ENCODE peak calls at places on chromosomes 7 and 10, in seven cellular contexts. One of them, this sample, is unnamed.

GRCh38 chr7:98051118-98051744 is 55.4 kb upstream of the LMTK2 start:
- DNase-seq in body of pancreas: peak
- DNase-seq in foreskin fibroblast: no peak
- DNase-seq in fibroblast of mammary gland: no peak
- DNase-seq in uterus: no peak
- DNase-seq in upper lobe of left lung: no peak
- DNase-seq in bronchial epithelial cell: no peak
- DNase-seq in this sample: no peak

GRCh38 chr10:70418229-70418628 is 14.3 kb downstream of the EIF4EBP2 start:
- DNase-seq in body of pancreas: no peak
- DNase-seq in bronchial epithelial cell: peak
- DNase-seq in foreskin fibroblast: peak
- DNase-seq in fibroblast of mammary gland: peak
- DNase-seq in upper lobe of left lung: no peak
- DNase-seq in uterus: no peak
- DNase-seq in this sample: no peak

GRCh38 chr7:92727755-92728154 is 108.6 kb downstream of the CDK6 start:
- DNase-seq in foreskin fibroblast: peak
- DNase-seq in uterus: no peak
- DNase-seq in bronchial epithelial cell: no peak
- DNase-seq in fibroblast of mammary gland: peak
- DNase-seq in body of pancreas: no peak
- DNase-seq in upper lobe of left lung: no peak
- DNase-seq in this sample: no peak

GRCh38 chr7:108203433-108204002 is 73.4 kb upstream of the LAMB4 start:
- DNase-seq in upper lobe of left lung: no peak
- DNase-seq in foreskin fibroblast: no peak
- DNase-seq in body of pancreas: no peak
- DNase-seq in bronchial epithelial cell: no peak
- DNase-seq in fibroblast of mammary gland: no peak
- DNase-seq in uterus: no peak
- DNase-seq in this sample: no peak

GRCh38 chr10:23106508-23106907 is 11.1 kb downstream of the MSRB2 start:
- DNase-seq in foreskin fibroblast: no peak
- DNase-seq in upper lobe of left lung: no peak
- DNase-seq in body of pancreas: no peak
- DNase-seq in uterus: no peak
- DNase-seq in bronchial epithelial cell: no peak
- DNase-seq in fibroblast of mammary gland: no peak
- DNase-seq in this sample: no peak

GRCh38 chr10:48639646-48640045 is 34.8 kb upstream of the ARHGAP22 start:
- DNase-seq in fibroblast of mammary gland: peak
- DNase-seq in body of pancreas: no peak
- DNase-seq in uterus: no peak
- DNase-seq in upper lobe of left lung: no peak
- DNase-seq in bronchial epithelial cell: peak
- DNase-seq in foreskin fibroblast: no peak
- DNase-seq in this sample: no peak

GRCh38 chr7:149321978-149322541 is 60.1 kb downstream of the ZNF783 start:
- DNase-seq in upper lobe of left lung: no peak
- DNase-seq in fibroblast of mammary gland: peak
- DNase-seq in bronchial epithelial cell: no peak
- DNase-seq in uterus: no peak
- DNase-seq in foreskin fibroblast: peak
- DNase-seq in body of pancreas: no peak
- DNase-seq in this sample: no peak

GRCh38 chr10:89645742-89646172 is 715 bp upstream of the PANK1 start:
- DNase-seq in foreskin fibroblast: no peak
- DNase-seq in body of pancreas: no peak
- DNase-seq in fibroblast of mammary gland: no peak
- DNase-seq in upper lobe of left lung: no peak
- DNase-seq in uterus: no peak
- DNase-seq in bronchial epithelial cell: no peak
- DNase-seq in this sample: no peak

GRCh38 chr7:1720325-1720724 is 50.2 kb downstream of the ELFN1 start:
- DNase-seq in upper lobe of left lung: no peak
- DNase-seq in uterus: no peak
- DNase-seq in bronchial epithelial cell: peak
- DNase-seq in fibroblast of mammary gland: no peak
- DNase-seq in foreskin fibroblast: no peak
- DNase-seq in body of pancreas: no peak
- DNase-seq in this sample: no peak

DNA sequence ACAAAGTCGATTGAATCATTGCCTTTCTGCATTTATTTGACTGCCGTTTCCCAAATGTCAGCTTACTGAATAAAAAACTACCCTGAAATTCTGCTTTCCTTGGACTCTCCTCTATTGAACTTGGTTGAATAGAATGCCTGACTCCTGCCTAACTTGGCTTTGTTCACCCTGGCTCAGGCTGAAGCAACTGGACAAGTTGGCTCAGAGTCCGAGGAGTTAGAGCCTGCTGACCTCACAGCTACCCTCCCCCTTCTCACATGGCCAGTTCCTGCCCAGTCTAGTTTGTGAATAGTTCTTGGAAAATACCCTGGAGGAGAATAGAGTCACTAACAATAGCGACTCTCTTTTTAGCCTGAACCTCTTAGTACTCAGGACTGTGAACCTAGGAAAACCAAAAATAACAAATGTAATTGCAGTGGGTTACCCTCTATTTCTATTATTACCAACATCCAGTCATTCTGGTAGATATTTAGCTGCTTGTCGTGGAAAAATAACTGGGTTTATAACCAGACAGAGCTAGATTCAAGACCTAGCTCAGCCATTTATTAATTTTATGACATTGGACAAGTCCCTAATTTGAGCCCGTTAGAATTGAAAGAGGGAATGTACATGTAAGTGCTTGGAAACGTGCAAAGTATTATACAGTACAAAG is 17.3 kb upstream of the NRBF2 start:
- DNase-seq in fibroblast of mammary gland: peak
- DNase-seq in upper lobe of left lung: peak
- DNase-seq in foreskin fibroblast: peak
- DNase-seq in uterus: peak
- DNase-seq in bronchial epithelial cell: peak
- DNase-seq in body of pancreas: peak
- DNase-seq in this sample: peak
- TF ChIP-seq CTCF in fibroblast of mammary gland: no peak
- TF ChIP-seq CTCF in upper lobe of left lung: no peak
- TF ChIP-seq CTCF in foreskin fibroblast: no peak
- TF ChIP-seq CTCF in uterus: no peak
- TF ChIP-seq CTCF in bronchial epithelial cell: no peak
- TF ChIP-seq CTCF in body of pancreas: no peak
- TF ChIP-seq CTCF in this sample: no peak

GRCh38 chr7:604038-604883 is 84.6 kb upstream of the PDGFA start:
- DNase-seq in fibroblast of mammary gland: peak
- DNase-seq in foreskin fibroblast: peak
- DNase-seq in bronchial epithelial cell: no peak
- DNase-seq in body of pancreas: peak
- DNase-seq in uterus: peak
- DNase-seq in upper lobe of left lung: peak
- DNase-seq in this sample: no peak

GRCh38 chr7:605661-606450 is 86.2 kb upstream of the PDGFA start:
- DNase-seq in uterus: no peak
- DNase-seq in fibroblast of mammary gland: no peak
- DNase-seq in body of pancreas: no peak
- DNase-seq in upper lobe of left lung: no peak
- DNase-seq in foreskin fibroblast: no peak
- DNase-seq in bronchial epithelial cell: no peak
- DNase-seq in this sample: no peak

GRCh38 chr7:602341-603141 is 82.9 kb upstream of the PDGFA start:
- DNase-seq in fibroblast of mammary gland: peak
- DNase-seq in body of pancreas: no peak
- DNase-seq in uterus: no peak
- DNase-seq in upper lobe of left lung: peak
- DNase-seq in bronchial epithelial cell: no peak
- DNase-seq in foreskin fibroblast: no peak
- DNase-seq in this sample: no peak

GRCh38 chr7:603152-603941 is 83.7 kb upstream of the PDGFA start:
- DNase-seq in foreskin fibroblast: no peak
- DNase-seq in fibroblast of mammary gland: no peak
- DNase-seq in body of pancreas: no peak
- DNase-seq in uterus: no peak
- DNase-seq in upper lobe of left lung: no peak
- DNase-seq in bronchial epithelial cell: no peak
- DNase-seq in this sample: no peak

DNA sequence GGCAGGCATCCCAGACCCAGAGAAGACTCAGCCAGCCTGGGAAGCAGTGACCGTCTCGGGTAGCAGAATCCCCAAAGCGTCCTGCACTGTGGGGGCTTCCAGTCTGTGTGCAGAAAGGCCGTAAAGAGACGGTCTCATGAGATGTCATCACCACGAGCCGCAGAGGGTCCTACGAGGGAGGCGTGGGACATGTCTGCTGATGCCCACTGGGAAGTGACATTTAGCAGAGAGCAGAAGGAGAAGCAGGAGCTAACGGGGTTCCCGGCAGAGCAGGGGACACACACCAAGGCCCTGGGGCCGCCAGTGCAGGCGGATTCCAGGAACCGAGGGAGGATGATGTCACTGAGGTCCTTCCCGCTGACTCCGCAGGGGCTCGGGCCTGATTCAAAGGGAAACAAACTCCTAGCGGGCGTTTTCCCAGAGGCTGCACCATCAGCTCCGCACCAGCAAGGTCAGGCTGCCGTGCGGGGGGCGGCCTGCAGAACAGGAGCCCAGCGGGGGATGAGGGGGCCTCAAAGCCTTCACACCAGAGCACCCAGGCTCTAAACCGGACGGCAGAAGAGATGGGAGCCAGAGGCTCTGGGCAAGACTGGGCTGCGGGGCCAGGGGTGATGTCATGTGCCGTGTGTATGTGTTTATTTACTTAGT is 85.4 kb upstream of the PDGFA start:
- DNase-seq in upper lobe of left lung: no peak
- DNase-seq in uterus: no peak
- DNase-seq in foreskin fibroblast: no peak
- DNase-seq in bronchial epithelial cell: no peak
- DNase-seq in fibroblast of mammary gland: no peak
- DNase-seq in body of pancreas: no peak
- DNase-seq in this sample: no peak
- H3K4me3 ChIP-seq in upper lobe of left lung: no peak
- H3K4me3 ChIP-seq in uterus: no peak
- H3K4me3 ChIP-seq in foreskin fibroblast: no peak
- H3K4me3 ChIP-seq in bronchial epithelial cell: no peak
- H3K4me3 ChIP-seq in fibroblast of mammary gland: no peak
- H3K4me3 ChIP-seq in body of pancreas: no peak
- H3K4me3 ChIP-seq in this sample: no peak

GRCh38 chr7:252981-253380 is 37.0 kb upstream of the FOXL3 start:
- DNase-seq in body of pancreas: no peak
- DNase-seq in fibroblast of mammary gland: no peak
- DNase-seq in bronchial epithelial cell: no peak
- DNase-seq in foreskin fibroblast: no peak
- DNase-seq in uterus: no peak
- DNase-seq in upper lobe of left lung: no peak
- DNase-seq in this sample: no peak

GRCh38 chr7:255721-256361 is 34.1 kb upstream of the FOXL3 start:
- DNase-seq in uterus: no peak
- DNase-seq in upper lobe of left lung: no peak
- DNase-seq in bronchial epithelial cell: no peak
- DNase-seq in fibroblast of mammary gland: no peak
- DNase-seq in body of pancreas: no peak
- DNase-seq in foreskin fibroblast: no peak
- DNase-seq in this sample: no peak

GRCh38 chr7:255038-255435 is 34.9 kb upstream of the FOXL3 start:
- DNase-seq in upper lobe of left lung: no peak
- DNase-seq in fibroblast of mammary gland: no peak
- DNase-seq in foreskin fibroblast: no peak
- DNase-seq in uterus: no peak
- DNase-seq in bronchial epithelial cell: no peak
- DNase-seq in body of pancreas: no peak
- DNase-seq in this sample: no peak

GRCh38 chr7:253491-254336 is 36.3 kb upstream of the FOXL3 start:
- DNase-seq in uterus: no peak
- DNase-seq in fibroblast of mammary gland: no peak
- DNase-seq in body of pancreas: no peak
- DNase-seq in upper lobe of left lung: no peak
- DNase-seq in bronchial epithelial cell: no peak
- DNase-seq in foreskin fibroblast: no peak
- DNase-seq in this sample: no peak

DNA sequence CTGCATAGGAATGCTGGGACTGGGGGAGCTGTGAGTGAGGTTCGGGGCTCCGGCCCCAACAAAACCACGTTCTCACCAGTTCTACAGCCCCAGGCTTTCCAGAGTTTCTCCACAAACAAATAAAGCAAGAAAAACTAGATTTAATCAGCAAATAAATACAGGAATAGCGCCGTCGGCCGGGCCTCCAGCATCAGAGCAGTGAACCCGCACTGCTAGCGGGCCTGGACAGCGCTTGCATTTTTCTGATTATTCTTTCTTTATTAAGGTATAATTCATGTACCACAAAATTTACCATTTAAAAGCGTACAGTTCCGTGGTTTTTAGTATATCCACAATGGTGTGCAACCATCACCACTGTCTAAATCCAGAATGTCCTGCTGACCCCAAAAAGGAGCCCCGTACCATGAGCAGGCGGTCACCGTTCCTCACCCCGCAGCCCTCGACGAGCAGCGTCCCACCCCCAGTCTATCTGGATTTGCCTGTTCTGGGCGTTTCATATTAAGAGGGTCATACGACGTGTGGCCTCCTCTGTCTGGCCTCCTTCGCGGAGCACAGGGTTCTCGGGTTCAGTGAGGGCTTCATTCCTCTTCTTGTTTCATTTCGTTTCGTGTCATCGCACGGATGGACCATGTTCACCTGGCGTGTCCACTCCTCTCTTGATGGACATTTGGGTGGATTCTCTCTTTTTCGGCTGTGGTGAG is 35.5 kb upstream of the FOXL3 start:
- DNase-seq in upper lobe of left lung: no peak
- DNase-seq in foreskin fibroblast: no peak
- DNase-seq in bronchial epithelial cell: no peak
- DNase-seq in body of pancreas: no peak
- DNase-seq in uterus: no peak
- DNase-seq in fibroblast of mammary gland: no peak
- DNase-seq in this sample: no peak
- TF ChIP-seq CTCF in upper lobe of left lung: no peak
- TF ChIP-seq CTCF in foreskin fibroblast: no peak
- TF ChIP-seq CTCF in bronchial epithelial cell: no peak
- TF ChIP-seq CTCF in body of pancreas: no peak
- TF ChIP-seq CTCF in uterus: no peak
- TF ChIP-seq CTCF in fibroblast of mammary gland: no peak
- TF ChIP-seq CTCF in this sample: no peak

DNA sequence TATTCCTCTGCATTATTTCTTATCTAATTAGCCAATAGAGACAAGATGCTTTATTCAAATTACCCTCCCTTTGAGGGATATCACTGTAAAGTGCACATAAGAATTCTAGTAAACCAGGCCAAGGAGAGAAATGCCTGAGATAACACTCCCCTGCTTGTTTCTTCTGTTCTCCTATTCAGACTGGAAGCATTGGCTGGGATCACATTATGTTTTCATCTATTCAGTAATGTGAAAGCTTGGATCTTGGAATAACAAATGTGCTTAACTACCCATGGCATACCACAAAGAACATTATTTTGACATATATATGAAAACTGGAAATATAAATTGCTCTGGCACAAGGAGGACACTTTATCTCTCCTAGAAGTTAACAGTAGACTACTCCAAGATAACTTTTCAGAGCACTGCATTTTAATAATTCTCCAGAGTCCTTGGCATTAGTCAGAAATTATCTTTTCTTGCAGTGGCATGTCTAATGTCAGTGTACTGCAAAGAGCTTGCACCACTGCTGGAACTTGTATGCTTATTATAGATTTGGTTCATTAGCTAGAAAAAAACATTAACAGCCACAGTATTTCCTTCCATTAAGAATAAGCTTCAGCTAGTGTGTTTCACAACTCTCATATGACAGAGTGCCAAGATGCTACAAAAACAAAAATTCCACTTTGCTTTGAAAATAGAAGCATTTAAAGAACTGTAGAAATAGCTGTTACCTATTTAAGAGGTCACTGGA is 169.3 kb upstream of the LRRN3 start:
- DNase-seq in uterus: no peak
- DNase-seq in bronchial epithelial cell: peak
- DNase-seq in foreskin fibroblast: peak
- DNase-seq in body of pancreas: no peak
- DNase-seq in fibroblast of mammary gland: peak
- DNase-seq in upper lobe of left lung: no peak
- DNase-seq in this sample: no peak
- H3K4me3 ChIP-seq in uterus: no peak
- H3K4me3 ChIP-seq in bronchial epithelial cell: no peak
- H3K4me3 ChIP-seq in foreskin fibroblast: no peak
- H3K4me3 ChIP-seq in body of pancreas: no peak
- H3K4me3 ChIP-seq in fibroblast of mammary gland: no peak
- H3K4me3 ChIP-seq in upper lobe of left lung: no peak
- H3K4me3 ChIP-seq in this sample: no peak

This sample was measured in epithelial cell of proximal tubule.